ENCODE peak calls at places on chromosome 11, in four cellular contexts. K is left ventricle myocardium inferior; X is CD4-positive, alpha-beta memory T cell; H is adrenal gland. G is an unnamed sample.

GRCh38 chr11:119190531-119190930 is 5.3 kb downstream of the NHERF4 start:
- DNase-seq in K (no peak), X (no peak), H (no peak), G (no peak)

GRCh38 chr11:125081098-125081798 is 18.1 kb downstream of the SLC37A2 start:
- DNase-seq in K (no peak), X (no peak), H (no peak), G (no peak)

GRCh38 chr11:65128182-65129145 is 5.9 kb downstream of the SYVN1 start:
- DNase-seq in K (no peak), X (no peak), H (peak; percentile 35), G (no peak)

GRCh38 chr11:111445586-111445985 is 66.5 kb upstream of the POU2AF1 start:
- DNase-seq in K (no peak), X (no peak), H (no peak), G (no peak)

GRCh38 chr11:41836426-41836825 is 377.0 kb upstream of the LRRC4C start:
- DNase-seq in K (no peak), X (no peak), H (no peak), G (no peak)

GRCh38 chr11:68355471-68355870 is 43.1 kb downstream of the LRP5 start:
- DNase-seq in K (no peak), X (no peak), H (no peak), G (no peak)

GRCh38 chr11:28757725-28758515 is 649.7 kb downstream of the METTL15 start:
- DNase-seq in K (no peak), X (no peak), H (no peak), G (no peak)

GRCh38 chr11:82823635-82824614 is 76.3 kb downstream of the PRCP start:
- DNase-seq in K (no peak), X (no peak), H (no peak), G (no peak)

GRCh38 chr11:31809857-31810778 is 1.0 kb downstream of the PAX6 start:
- DNase-seq in K (no peak), X (no peak), H (no peak), G (no peak)

GRCh38 chr11:64885367-64886286 is 7.2 kb upstream of the EHD1 start:
- DNase-seq in K (no peak), X (peak; percentile 84), H (no peak), G (peak; percentile 83)

GRCh38 chr11:94785509-94785908 is 17.4 kb downstream of the AMOTL1 start:
- DNase-seq in K (no peak), X (no peak), H (no peak), G (no peak)

GRCh38 chr11:96204721-96205459 is 138.1 kb downstream of the MAML2 start:
- DNase-seq in K (no peak), X (peak; percentile 57), H (no peak), G (no peak)

GRCh38 chr11:2675540-2675939 is 24.3 kb downstream of the KCNQ1OT1 start:
- DNase-seq in K (no peak), X (no peak), H (peak; percentile 29), G (peak; percentile 31)

GRCh38 chr11:62295504-62295903 is 3.4 kb downstream of the SCGB1D4 start:
- DNase-seq in K (no peak), X (no peak), H (no peak), G (no peak)

GRCh38 chr11:68839953-68840641 is 1.6 kb downstream of the CPT1A start:
- DNase-seq in K (no peak), X (peak; percentile 52), H (no peak), G (peak; percentile 65)

GRCh38 chr11:15223318-15223717 is 108.6 kb downstream of the INSC start:
- DNase-seq in K (no peak), X (no peak), H (no peak), G (no peak)

GRCh38 chr11:64868904-64869570 is 9.4 kb downstream of the EHD1 start:
- DNase-seq in K (no peak), X (peak; percentile 72), H (no peak), G (no peak)

GRCh38 chr11:112902411-112903011 is 58.7 kb upstream of the NCAM1 start:
- DNase-seq in K (no peak), X (no peak), H (no peak), G (no peak)
- H3K27ac ChIP-seq in K (peak overlapping the region; percentile 44), X (no peak overlapping the region), H (no peak overlapping the region), G (no peak overlapping the region)

DNA sequence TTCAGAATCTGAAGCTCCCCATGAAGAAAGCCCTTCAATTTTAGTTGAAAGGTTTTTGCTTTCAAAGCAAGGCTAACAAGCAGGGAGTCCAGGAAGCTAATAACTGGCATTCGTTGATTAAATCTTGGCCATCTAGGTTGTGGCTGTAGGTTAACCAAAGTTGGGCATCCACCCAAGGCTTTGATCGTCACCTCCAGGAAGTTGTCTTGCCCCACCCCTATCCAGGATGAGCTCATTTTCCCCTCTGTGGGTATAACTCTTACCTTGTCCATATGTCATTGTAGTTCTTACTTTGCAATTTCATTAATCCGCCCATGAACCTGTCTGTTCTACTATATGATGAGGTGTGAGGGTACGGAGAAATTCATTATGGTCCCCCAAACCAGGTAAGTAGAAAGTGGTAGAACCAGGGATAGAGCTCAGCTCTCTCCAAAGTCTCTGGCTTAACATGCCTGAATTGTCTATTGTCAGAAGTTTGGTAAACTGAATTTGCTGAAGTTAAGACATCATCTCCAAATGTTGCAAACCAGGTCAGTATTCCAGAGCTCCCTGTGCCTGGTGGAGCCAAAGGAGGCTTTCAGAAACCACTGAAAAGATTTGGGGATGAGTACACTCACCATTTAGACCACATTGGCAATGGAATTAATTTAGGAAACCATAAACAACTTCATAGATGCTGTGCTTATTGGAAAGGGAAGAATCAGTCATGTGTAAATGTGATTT is 97.1 kb downstream of the CD44 start:
- DNase-seq in K (no peak), X (peak; percentile 93), H (no peak), G (peak; percentile 24)
- H3K27ac ChIP-seq in K (no peak overlapping the region), X (peak overlapping the region; percentile 32), H (no peak overlapping the region), G (no peak overlapping the region)

GRCh38 chr11:86722041-86722440 is 49.6 kb upstream of the ME3 start:
- DNase-seq in K (no peak), X (no peak), H (no peak), G (no peak)

GRCh38 chr11:86718553-86718952 is 46.1 kb upstream of the ME3 start:
- DNase-seq in K (no peak), X (no peak), H (no peak), G (no peak)

GRCh38 chr11:86717817-86718501 is 45.5 kb upstream of the ME3 start:
- DNase-seq in K (no peak), X (no peak), H (no peak), G (no peak)

GRCh38 chr11:86719781-86720463 is 47.5 kb upstream of the ME3 start:
- DNase-seq in K (no peak), X (no peak), H (no peak), G (no peak)

DNA sequence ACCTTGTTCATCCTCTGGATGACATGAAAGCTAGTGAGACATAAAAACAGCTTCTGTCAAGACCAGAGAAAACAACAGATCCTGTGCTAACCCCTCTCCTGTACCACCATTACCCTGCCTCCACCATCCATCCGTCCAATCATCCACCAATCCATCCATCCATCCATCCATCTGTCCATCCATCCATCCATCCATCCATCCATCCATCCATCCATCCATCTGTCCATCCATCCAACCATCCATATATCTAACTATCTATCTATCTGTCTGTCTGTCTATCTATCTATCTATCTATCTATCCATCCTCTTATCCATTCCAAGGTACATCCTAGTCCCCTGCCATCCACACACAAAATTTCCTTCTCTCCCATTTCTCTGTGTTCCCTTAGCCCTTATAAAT is 46.6 kb upstream of the ME3 start:
- DNase-seq in K (no peak), X (no peak), H (no peak), G (no peak)
- H3K27ac ChIP-seq in K (no peak overlapping the region), X (no peak overlapping the region), H (no peak overlapping the region), G (no peak overlapping the region)

GRCh38 chr11:76267563-76267962 is 61.3 kb upstream of the WNT11 start:
- DNase-seq in K (no peak), X (no peak), H (no peak), G (no peak)

GRCh38 chr11:76268498-76268897 is 62.2 kb upstream of the WNT11 start:
- DNase-seq in K (no peak), X (no peak), H (no peak), G (no peak)

GRCh38 chr11:76269247-76269646 is 62.9 kb upstream of the WNT11 start:
- DNase-seq in K (no peak), X (no peak), H (peak; percentile 73), G (no peak)

GRCh38 chr11:76269661-76270322 is 63.5 kb upstream of the WNT11 start:
- DNase-seq in K (no peak), X (no peak), H (no peak), G (no peak)

DNA sequence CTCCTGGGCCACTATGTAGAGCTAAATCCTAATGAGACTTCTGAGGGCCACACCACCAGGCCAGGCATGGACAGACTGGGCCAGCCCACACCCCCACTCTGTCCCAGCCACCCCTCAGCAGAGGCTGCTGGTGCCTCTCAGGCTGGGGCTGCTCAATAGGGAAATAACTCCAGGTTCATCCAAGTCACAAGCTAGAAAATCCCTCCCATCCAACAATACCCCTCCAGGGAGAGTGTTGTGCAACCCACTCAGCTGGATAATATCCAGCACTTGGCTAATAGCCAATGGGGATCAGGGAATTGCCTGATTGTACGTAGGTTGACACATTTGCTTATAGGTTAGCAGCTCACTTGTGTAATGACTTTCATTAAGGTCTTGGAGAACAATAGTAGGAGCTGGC is 64.1 kb upstream of the WNT11 start:
- DNase-seq in K (no peak), X (no peak), H (no peak), G (no peak)
- H3K27ac ChIP-seq in K (peak overlapping the region; percentile 39), X (no peak overlapping the region), H (peak overlapping the region; percentile 21), G (no peak overlapping the region)

GRCh38 chr11:98495016-98495415 is 525.7 kb upstream of the CNTN5 start:
- DNase-seq in K (no peak), X (no peak), H (no peak), G (no peak)
- H3K27ac ChIP-seq in K (no peak overlapping the region), X (no peak overlapping the region), H (no peak overlapping the region), G (no peak overlapping the region)

DNA sequence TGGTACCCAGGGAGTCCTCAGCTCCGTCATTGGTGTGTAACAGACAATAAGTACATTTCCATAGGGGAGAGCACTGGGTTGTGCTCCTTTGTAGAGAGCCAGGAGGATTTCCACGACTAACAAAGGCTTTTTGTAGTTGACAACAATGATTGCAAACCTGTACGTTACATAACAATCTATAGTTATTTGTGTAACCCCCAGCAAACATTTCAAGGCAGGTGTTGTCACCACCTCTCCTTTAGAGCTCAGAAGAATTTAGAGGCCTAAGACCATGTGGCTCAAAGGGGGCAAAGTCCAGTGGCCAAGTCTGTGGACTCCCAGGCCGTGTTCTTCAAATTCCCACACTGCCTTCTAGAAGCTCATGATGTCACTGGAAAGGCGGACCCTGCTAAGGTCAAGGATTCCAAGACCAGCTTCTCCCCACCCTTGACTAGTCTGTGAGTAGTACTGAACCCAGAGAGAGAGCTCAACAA is 15.8 kb downstream of the RPL27A start:
- DNase-seq in K (no peak), X (no peak), H (no peak), G (peak; percentile 4)
- H3K27ac ChIP-seq in K (peak overlapping the region; percentile 4), X (no peak overlapping the region), H (peak overlapping the region; percentile 58), G (no peak overlapping the region)

G was measured in Peyer's patch.